ENCODE peak calls at places on chromosomes 3 and 15, in ten cellular contexts. One of them, this sample, is unnamed.
A peak's percentile ranks its signal among the peaks of the same experiment; 100 is the strongest.

GRCh38 chr3:23778451-23778850 is 27.3 kb upstream of the UBE2E1 start:
- DNase-seq in IMR-90: peak; percentile 77
- DNase-seq in GM10248: no peak
- DNase-seq in nephron progenitor cell: no peak
- DNase-seq in OCI-LY7: no peak
- DNase-seq in tibial artery: no peak
- DNase-seq in cardiac fibroblast: peak; percentile 67
- DNase-seq in heart right ventricle: no peak
- DNase-seq in glutamatergic neuron: no peak
- DNase-seq in endodermal cell: peak; percentile 7
- DNase-seq in this sample: no peak

GRCh38 chr3:160661660-160662059 is 15.3 kb upstream of the ARL14 start:
- DNase-seq in IMR-90: peak; percentile 11
- DNase-seq in GM10248: no peak
- DNase-seq in nephron progenitor cell: no peak
- DNase-seq in OCI-LY7: no peak
- DNase-seq in tibial artery: no peak
- DNase-seq in cardiac fibroblast: no peak
- DNase-seq in heart right ventricle: no peak
- DNase-seq in glutamatergic neuron: no peak
- DNase-seq in endodermal cell: no peak
- DNase-seq in this sample: no peak

GRCh38 chr3:196778755-196779154 is 39.1 kb downstream of the PAK2 start:
- DNase-seq in IMR-90: peak; percentile 74
- DNase-seq in GM10248: no peak
- DNase-seq in nephron progenitor cell: no peak
- DNase-seq in OCI-LY7: no peak
- DNase-seq in tibial artery: no peak
- DNase-seq in cardiac fibroblast: peak; percentile 68
- DNase-seq in heart right ventricle: no peak
- DNase-seq in glutamatergic neuron: no peak
- DNase-seq in endodermal cell: no peak
- DNase-seq in this sample: no peak

GRCh38 chr15:100468265-100468664 is 60.5 kb downstream of the CERS3 start:
- DNase-seq in IMR-90: no peak
- DNase-seq in GM10248: no peak
- DNase-seq in nephron progenitor cell: no peak
- DNase-seq in OCI-LY7: no peak
- DNase-seq in tibial artery: peak; percentile 38
- DNase-seq in cardiac fibroblast: peak; percentile 81
- DNase-seq in heart right ventricle: no peak
- DNase-seq in glutamatergic neuron: no peak
- DNase-seq in endodermal cell: no peak
- DNase-seq in this sample: no peak

GRCh38 chr3:34727700-34728099 is 911.6 kb upstream of the ARPP21 start:
- DNase-seq in IMR-90: no peak
- DNase-seq in GM10248: no peak
- DNase-seq in nephron progenitor cell: no peak
- DNase-seq in OCI-LY7: no peak
- DNase-seq in tibial artery: no peak
- DNase-seq in cardiac fibroblast: no peak
- DNase-seq in heart right ventricle: no peak
- DNase-seq in glutamatergic neuron: no peak
- DNase-seq in endodermal cell: no peak
- DNase-seq in this sample: no peak

GRCh38 chr3:153052096-153052460 is 109.9 kb upstream of the RAP2B start:
- DNase-seq in IMR-90: peak; percentile 95
- DNase-seq in GM10248: no peak
- DNase-seq in nephron progenitor cell: no peak
- DNase-seq in OCI-LY7: no peak
- DNase-seq in tibial artery: no peak
- DNase-seq in cardiac fibroblast: peak; percentile 86
- DNase-seq in heart right ventricle: peak; percentile 10
- DNase-seq in glutamatergic neuron: peak; percentile 28
- DNase-seq in endodermal cell: no peak
- DNase-seq in this sample: no peak

GRCh38 chr15:68027388-68027787 is 26.7 kb upstream of the PIAS1 start:
- DNase-seq in IMR-90: no peak
- DNase-seq in GM10248: no peak
- DNase-seq in nephron progenitor cell: no peak
- DNase-seq in OCI-LY7: no peak
- DNase-seq in tibial artery: no peak
- DNase-seq in cardiac fibroblast: no peak
- DNase-seq in heart right ventricle: no peak
- DNase-seq in glutamatergic neuron: no peak
- DNase-seq in endodermal cell: no peak
- DNase-seq in this sample: no peak

GRCh38 chr15:101237161-101237775 is 14.6 kb downstream of the CHSY1 start:
- DNase-seq in IMR-90: no peak
- DNase-seq in GM10248: no peak
- DNase-seq in nephron progenitor cell: no peak
- DNase-seq in OCI-LY7: no peak
- DNase-seq in tibial artery: no peak
- DNase-seq in cardiac fibroblast: peak; percentile 44
- DNase-seq in heart right ventricle: no peak
- DNase-seq in glutamatergic neuron: no peak
- DNase-seq in endodermal cell: peak; percentile 24
- DNase-seq in this sample: no peak

GRCh38 chr3:42698216-42698910 is 4.2 kb downstream of the HHATL start:
- DNase-seq in IMR-90: no peak
- DNase-seq in GM10248: no peak
- DNase-seq in nephron progenitor cell: no peak
- DNase-seq in OCI-LY7: no peak
- DNase-seq in tibial artery: no peak
- DNase-seq in cardiac fibroblast: no peak
- DNase-seq in heart right ventricle: no peak
- DNase-seq in glutamatergic neuron: no peak
- DNase-seq in endodermal cell: no peak
- DNase-seq in this sample: no peak

GRCh38 chr15:44194397-44195150 is 497 bp downstream of the FRMD5 start:
- DNase-seq in IMR-90: peak; percentile 85
- DNase-seq in GM10248: peak; percentile 28
- DNase-seq in nephron progenitor cell: no peak
- DNase-seq in OCI-LY7: no peak
- DNase-seq in tibial artery: no peak
- DNase-seq in cardiac fibroblast: peak; percentile 79
- DNase-seq in heart right ventricle: peak; percentile 6
- DNase-seq in glutamatergic neuron: peak; percentile 64
- DNase-seq in endodermal cell: no peak
- DNase-seq in this sample: peak; percentile 17

GRCh38 chr3:99430348-99431134 is 207.9 kb upstream of the COL8A1 start:
- DNase-seq in IMR-90: peak; percentile 36
- DNase-seq in GM10248: peak; percentile 18
- DNase-seq in nephron progenitor cell: no peak
- DNase-seq in OCI-LY7: no peak
- DNase-seq in tibial artery: no peak
- DNase-seq in cardiac fibroblast: no peak
- DNase-seq in heart right ventricle: no peak
- DNase-seq in glutamatergic neuron: no peak
- DNase-seq in endodermal cell: no peak
- DNase-seq in this sample: no peak

GRCh38 chr3:172808969-172809546 is 58.5 kb downstream of the ECT2 start:
- DNase-seq in IMR-90: peak; percentile 61
- DNase-seq in GM10248: no peak
- DNase-seq in nephron progenitor cell: no peak
- DNase-seq in OCI-LY7: peak; percentile 36
- DNase-seq in tibial artery: no peak
- DNase-seq in cardiac fibroblast: peak; percentile 78
- DNase-seq in heart right ventricle: no peak
- DNase-seq in glutamatergic neuron: no peak
- DNase-seq in endodermal cell: no peak
- DNase-seq in this sample: no peak

GRCh38 chr15:51227967-51228783 is 110.2 kb downstream of the CYP19A1 start:
- DNase-seq in IMR-90: peak; percentile 89
- DNase-seq in GM10248: peak; percentile 72
- DNase-seq in nephron progenitor cell: no peak
- DNase-seq in OCI-LY7: no peak
- DNase-seq in tibial artery: peak; percentile 30
- DNase-seq in cardiac fibroblast: peak; percentile 84
- DNase-seq in heart right ventricle: peak; percentile 22
- DNase-seq in glutamatergic neuron: no peak
- DNase-seq in endodermal cell: peak; percentile 67
- DNase-seq in this sample: no peak

GRCh38 chr15:51234181-51234927 is 104.0 kb downstream of the CYP19A1 start:
- DNase-seq in IMR-90: no peak
- DNase-seq in GM10248: peak; percentile 29
- DNase-seq in nephron progenitor cell: peak; percentile 9
- DNase-seq in OCI-LY7: no peak
- DNase-seq in tibial artery: no peak
- DNase-seq in cardiac fibroblast: no peak
- DNase-seq in heart right ventricle: no peak
- DNase-seq in glutamatergic neuron: no peak
- DNase-seq in endodermal cell: no peak
- DNase-seq in this sample: no peak

GRCh38 chr15:51232581-51232980 is 105.8 kb downstream of the CYP19A1 start:
- DNase-seq in IMR-90: no peak
- DNase-seq in GM10248: no peak
- DNase-seq in nephron progenitor cell: no peak
- DNase-seq in OCI-LY7: no peak
- DNase-seq in tibial artery: no peak
- DNase-seq in cardiac fibroblast: no peak
- DNase-seq in heart right ventricle: no peak
- DNase-seq in glutamatergic neuron: no peak
- DNase-seq in endodermal cell: no peak
- DNase-seq in this sample: no peak

GRCh38 chr15:51226813-51227212 is 111.6 kb downstream of the CYP19A1 start:
- DNase-seq in IMR-90: no peak
- DNase-seq in GM10248: no peak
- DNase-seq in nephron progenitor cell: no peak
- DNase-seq in OCI-LY7: no peak
- DNase-seq in tibial artery: no peak
- DNase-seq in cardiac fibroblast: no peak
- DNase-seq in heart right ventricle: no peak
- DNase-seq in glutamatergic neuron: no peak
- DNase-seq in endodermal cell: no peak
- DNase-seq in this sample: no peak

DNA sequence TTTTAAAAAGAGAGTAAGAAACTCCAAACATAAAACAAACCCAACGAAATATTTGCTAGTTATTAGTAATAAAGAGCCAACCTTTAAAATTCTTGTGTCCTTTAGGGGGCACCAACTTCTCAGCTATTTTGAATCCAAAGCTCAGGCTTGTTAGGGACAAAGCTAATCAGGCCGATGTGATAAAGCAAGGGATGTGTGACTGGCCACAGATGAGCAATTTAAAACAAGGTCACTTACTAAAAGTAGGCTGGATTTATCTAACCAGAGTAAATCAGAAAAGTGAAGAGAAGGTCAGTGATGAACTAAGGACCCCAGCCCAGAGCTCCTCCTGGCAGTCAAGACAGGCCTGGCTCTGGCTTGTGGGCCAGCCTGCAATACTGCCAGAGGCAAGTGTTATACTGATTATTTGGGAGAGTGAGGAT is 108.5 kb downstream of the CYP19A1 start:
- DNase-seq in IMR-90: peak; percentile 27
- DNase-seq in GM10248: peak; percentile 33
- DNase-seq in nephron progenitor cell: no peak
- DNase-seq in OCI-LY7: peak; percentile 2
- DNase-seq in tibial artery: no peak
- DNase-seq in cardiac fibroblast: peak; percentile 67
- DNase-seq in heart right ventricle: no peak
- DNase-seq in glutamatergic neuron: no peak
- DNase-seq in endodermal cell: peak; percentile 63
- DNase-seq in this sample: no peak
- TF ChIP-seq CTCF in IMR-90: peak; percentile 41
- TF ChIP-seq CTCF in GM10248: peak; percentile 44
- TF ChIP-seq CTCF in nephron progenitor cell: peak; percentile 29
- TF ChIP-seq CTCF in OCI-LY7: peak; percentile 60
- TF ChIP-seq CTCF in tibial artery: peak; percentile 30
- TF ChIP-seq CTCF in cardiac fibroblast: peak; percentile 31
- TF ChIP-seq CTCF in heart right ventricle: peak; percentile 33
- TF ChIP-seq CTCF in glutamatergic neuron: no peak
- TF ChIP-seq CTCF in endodermal cell: peak; percentile 77
- TF ChIP-seq CTCF in this sample: no peak

DNA sequence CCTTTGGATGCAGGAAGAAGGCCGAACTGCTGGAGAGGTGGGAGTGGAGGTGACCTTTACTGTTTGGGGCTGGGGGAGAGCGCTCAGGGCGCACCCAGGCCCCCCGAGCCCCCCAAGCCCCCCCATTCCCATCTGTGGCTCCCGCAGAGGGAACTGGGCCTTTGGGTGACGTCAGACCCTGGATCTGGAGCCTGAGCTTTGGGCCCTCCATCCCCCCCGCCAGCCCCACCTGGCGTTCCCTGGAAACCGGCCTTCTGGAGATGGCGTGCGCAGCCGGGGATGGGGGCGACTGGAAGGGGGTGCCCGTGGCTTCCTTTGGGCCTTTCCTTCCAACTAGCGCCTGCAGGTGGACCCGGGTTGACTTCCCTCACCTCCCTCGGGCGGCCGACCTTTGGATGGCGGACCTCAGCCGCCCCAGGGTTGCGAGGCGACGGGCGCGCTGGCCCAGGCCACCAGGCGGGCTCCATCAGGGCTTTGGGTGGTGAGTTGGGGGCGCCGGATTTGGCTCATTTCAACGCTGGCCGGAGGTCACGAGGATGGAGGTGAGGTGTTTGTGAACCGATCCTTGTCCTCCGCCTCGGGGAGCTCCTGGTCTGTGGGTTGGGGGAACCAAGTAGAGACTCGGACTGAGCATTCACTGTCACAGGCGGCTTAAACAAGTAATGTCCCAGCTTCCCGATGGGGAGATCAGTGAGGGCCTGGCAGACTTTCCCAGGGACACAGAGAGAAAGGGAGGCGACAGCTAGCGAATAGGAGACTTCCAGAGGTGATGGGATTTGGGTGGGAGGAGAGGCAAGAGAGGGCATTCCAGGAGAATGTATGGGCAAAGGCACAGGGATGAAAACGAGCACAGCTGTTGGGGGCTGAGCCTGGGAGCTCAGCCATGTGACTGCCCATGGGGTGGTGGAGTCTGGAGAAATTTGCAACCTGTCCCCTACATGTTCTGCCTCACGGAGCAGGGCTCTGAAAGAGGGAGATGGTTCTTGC is 709 bp downstream of the SCAMP5 start:
- DNase-seq in IMR-90: no peak
- DNase-seq in GM10248: no peak
- DNase-seq in nephron progenitor cell: peak; percentile 47
- DNase-seq in OCI-LY7: no peak
- DNase-seq in tibial artery: no peak
- DNase-seq in cardiac fibroblast: no peak
- DNase-seq in heart right ventricle: no peak
- DNase-seq in glutamatergic neuron: peak; percentile 65
- DNase-seq in endodermal cell: peak; percentile 78
- DNase-seq in this sample: no peak
- TF ChIP-seq CTCF in IMR-90: no peak
- TF ChIP-seq CTCF in GM10248: no peak
- TF ChIP-seq CTCF in nephron progenitor cell: no peak
- TF ChIP-seq CTCF in OCI-LY7: no peak
- TF ChIP-seq CTCF in tibial artery: no peak
- TF ChIP-seq CTCF in cardiac fibroblast: no peak
- TF ChIP-seq CTCF in heart right ventricle: no peak
- TF ChIP-seq CTCF in glutamatergic neuron: no peak
- TF ChIP-seq CTCF in endodermal cell: peak; percentile 39
- TF ChIP-seq CTCF in this sample: no peak

GRCh38 chr15:73717802-73718201 is 33.6 kb downstream of the CD276 start:
- DNase-seq in IMR-90: no peak
- DNase-seq in GM10248: no peak
- DNase-seq in nephron progenitor cell: no peak
- DNase-seq in OCI-LY7: no peak
- DNase-seq in tibial artery: no peak
- DNase-seq in cardiac fibroblast: no peak
- DNase-seq in heart right ventricle: no peak
- DNase-seq in glutamatergic neuron: no peak
- DNase-seq in endodermal cell: peak; percentile 61
- DNase-seq in this sample: no peak
- TF ChIP-seq CTCF in IMR-90: no peak
- TF ChIP-seq CTCF in GM10248: no peak
- TF ChIP-seq CTCF in nephron progenitor cell: no peak
- TF ChIP-seq CTCF in OCI-LY7: peak; percentile 38
- TF ChIP-seq CTCF in tibial artery: no peak
- TF ChIP-seq CTCF in cardiac fibroblast: peak; percentile 15
- TF ChIP-seq CTCF in heart right ventricle: no peak
- TF ChIP-seq CTCF in glutamatergic neuron: no peak
- TF ChIP-seq CTCF in endodermal cell: peak; percentile 63
- TF ChIP-seq CTCF in this sample: no peak

GRCh38 chr3:6994081-6994668 is 133.3 kb downstream of the GRM7 start:
- DNase-seq in IMR-90: no peak
- DNase-seq in GM10248: no peak
- DNase-seq in nephron progenitor cell: no peak
- DNase-seq in OCI-LY7: peak; percentile 3
- DNase-seq in tibial artery: no peak
- DNase-seq in cardiac fibroblast: peak; percentile 2
- DNase-seq in heart right ventricle: no peak
- DNase-seq in glutamatergic neuron: no peak
- DNase-seq in endodermal cell: no peak
- DNase-seq in this sample: no peak
- TF ChIP-seq CTCF in IMR-90: no peak
- TF ChIP-seq CTCF in GM10248: no peak
- TF ChIP-seq CTCF in nephron progenitor cell: peak; percentile 14
- TF ChIP-seq CTCF in OCI-LY7: peak; percentile 52
- TF ChIP-seq CTCF in tibial artery: no peak
- TF ChIP-seq CTCF in cardiac fibroblast: no peak
- TF ChIP-seq CTCF in heart right ventricle: no peak
- TF ChIP-seq CTCF in glutamatergic neuron: peak; percentile 38
- TF ChIP-seq CTCF in endodermal cell: peak; percentile 70
- TF ChIP-seq CTCF in this sample: no peak

This sample was measured in natural killer cell.